ENCODE peak calls at places on chromosomes 7 and 10, in six cellular contexts. E is fibroblast of mammary gland, K is stomach, P is heart right ventricle, Y is left lung, J is MM.1S. A is an unnamed sample.

GRCh38 chr7:128867842-128868623 is 5.4 kb downstream of the ATP6V1F start:
- DNase-seq in P (no peak), K (peak), Y (no peak), J (no peak), E (no peak), A (no peak)

GRCh38 chr7:99742737-99743394 is 7.9 kb upstream of the CYP3A7 start:
- DNase-seq in P (no peak), J (no peak), Y (no peak), K (no peak), E (peak), A (no peak)

GRCh38 chr10:118522791-118523498 is 72.5 kb downstream of the PRLHR start:
- DNase-seq in K (no peak), Y (no peak), J (no peak), E (peak), P (no peak), A (peak)

GRCh38 chr7:45387837-45388236 is 186.3 kb upstream of the ADCY1 start:
- DNase-seq in Y (no peak), K (no peak), P (no peak), J (no peak), E (no peak), A (no peak)

GRCh38 chr10:132385721-132386418 is 11.1 kb upstream of the PWWP2B start:
- DNase-seq in J (no peak), Y (peak), K (no peak), P (no peak), E (no peak), A (no peak)

GRCh38 chr7:108222236-108222892 is 92.2 kb upstream of the LAMB4 start:
- DNase-seq in J (no peak), E (no peak), Y (no peak), K (no peak), P (no peak), A (no peak)

GRCh38 chr7:127413326-127413725 is 20.8 kb upstream of the ZNF800 start:
- DNase-seq in Y (no peak), J (no peak), K (no peak), E (no peak), P (no peak), A (no peak)

GRCh38 chr7:143362126-143362961 is at the start of gene FAM131B:
- DNase-seq in P (no peak), Y (peak), J (no peak), E (no peak), K (no peak), A (no peak)

GRCh38 chr10:88965016-88965415 is 12.4 kb upstream of the ACTA2 start:
- DNase-seq in P (no peak), J (no peak), Y (no peak), K (no peak), E (no peak), A (no peak)

GRCh38 chr10:69577268-69578232 is 4.3 kb upstream of the NEUROG3 start:
- DNase-seq in Y (no peak), P (no peak), K (no peak), E (no peak), J (no peak), A (no peak)

DNA sequence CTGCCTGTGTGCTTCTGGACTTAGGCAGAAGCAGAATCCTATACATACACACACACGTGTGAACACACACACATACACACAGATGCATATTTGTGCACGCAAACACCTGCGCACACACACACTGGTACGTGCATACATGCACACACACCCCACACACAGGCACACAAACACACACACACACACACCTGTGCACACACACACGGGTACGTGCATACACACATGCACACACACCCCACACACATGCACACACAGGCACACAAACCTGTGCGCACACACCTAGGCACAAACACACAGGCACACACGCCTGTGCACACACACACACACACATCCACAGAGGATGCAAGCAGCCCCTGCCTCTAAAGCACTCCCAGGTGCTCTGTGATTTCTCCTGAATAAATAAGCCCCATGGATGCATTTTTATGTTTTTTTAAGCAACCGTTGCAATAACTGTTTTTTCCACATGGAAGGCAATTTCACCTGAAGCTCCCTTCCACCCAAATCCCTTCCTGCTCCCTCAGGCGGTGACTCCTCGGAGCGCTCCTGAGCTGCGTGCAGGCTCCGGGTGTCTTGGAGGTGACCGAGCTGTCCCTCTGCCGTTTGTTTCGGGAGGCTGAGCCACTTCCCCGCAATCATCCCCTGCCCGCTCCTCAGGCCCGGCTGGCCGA is 41.5 kb upstream of the PDGFA start:
- DNase-seq in J (no peak), E (no peak), Y (peak), P (no peak), K (no peak), A (no peak)
- H3K4me3 ChIP-seq in J (no peak), E (no peak), Y (no peak), P (no peak), K (no peak), A (no peak)

DNA sequence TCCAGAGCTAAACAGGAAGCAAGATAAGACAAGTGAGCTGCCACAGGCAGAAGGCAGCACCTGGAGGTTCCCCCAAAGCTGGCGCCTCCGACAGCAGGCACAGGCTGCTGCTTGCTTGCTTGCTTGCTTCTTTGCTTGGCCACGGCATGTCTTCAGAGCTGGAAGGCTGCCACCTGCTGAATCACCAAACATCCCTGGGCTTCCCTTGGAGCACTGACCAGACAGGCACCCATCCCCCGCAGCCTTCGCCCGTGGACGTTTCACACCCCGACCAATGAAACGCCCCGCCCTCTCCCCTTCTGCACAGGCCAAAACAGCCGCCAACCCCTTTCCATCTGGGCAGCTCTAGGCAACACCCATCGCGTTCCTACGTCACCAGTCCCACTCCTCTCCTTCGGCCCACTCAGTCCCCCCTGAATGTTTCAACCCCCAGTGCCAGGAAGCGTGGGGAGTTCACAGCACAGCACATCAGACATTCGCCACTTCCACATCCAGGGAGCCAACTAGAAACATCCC is 1.7 kb downstream of the SGMS1 start:
- DNase-seq in J (peak), E (peak), P (peak), Y (peak), K (peak), A (peak)
- TF ChIP-seq CTCF in J (peak), E (no peak), P (peak), Y (no peak), K (no peak), A (no peak)

GRCh38 chr7:5423272-5423843 is at the start of gene TNRC18:
- DNase-seq in Y (peak), P (peak), E (no peak), K (peak), J (peak), A (no peak)
- H3K4me3 ChIP-seq in Y (peak), P (peak), E (peak), K (peak), J (peak), A (peak)

GRCh38 chr10:92847185-92847864 is 995 bp upstream of the EXOC6 start:
- DNase-seq in E (peak), P (no peak), J (no peak), Y (no peak), K (no peak), A (no peak)

GRCh38 chr10:92848037-92848440 is 281 bp upstream of the EXOC6 start:
- DNase-seq in K (no peak), E (no peak), J (no peak), Y (no peak), P (no peak), A (no peak)

GRCh38 chr10:92846819-92847184 is 1.5 kb upstream of the EXOC6 start:
- DNase-seq in P (no peak), K (no peak), Y (no peak), J (no peak), E (no peak), A (no peak)

GRCh38 chr10:92845926-92846325 is 2.4 kb upstream of the EXOC6 start:
- DNase-seq in J (peak), E (no peak), P (no peak), Y (no peak), K (no peak), A (no peak)

DNA sequence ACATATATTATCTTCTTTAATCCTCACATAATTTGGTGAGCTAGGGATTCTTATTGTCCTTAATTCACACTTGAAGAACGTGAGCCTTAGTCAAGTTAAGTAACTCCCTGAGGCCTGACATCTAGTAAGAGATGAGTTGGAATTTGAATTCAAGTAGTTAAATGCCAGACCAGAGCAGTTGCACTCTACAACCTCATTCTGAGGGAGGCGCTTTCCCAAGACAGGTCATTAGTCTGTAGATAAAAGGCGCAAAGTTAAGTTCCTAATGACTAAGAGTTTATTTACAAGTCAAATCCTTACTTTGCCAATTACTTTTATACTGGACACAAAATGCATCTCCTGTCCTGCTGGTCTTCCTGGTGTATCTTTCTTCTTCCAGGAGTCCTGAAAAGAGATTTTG is 3.6 kb upstream of the EXOC6 start:
- DNase-seq in E (no peak), K (no peak), Y (no peak), P (no peak), J (no peak), A (no peak)
- TF ChIP-seq CTCF in E (no peak), K (no peak), Y (no peak), P (no peak), J (no peak), A (no peak)

DNA sequence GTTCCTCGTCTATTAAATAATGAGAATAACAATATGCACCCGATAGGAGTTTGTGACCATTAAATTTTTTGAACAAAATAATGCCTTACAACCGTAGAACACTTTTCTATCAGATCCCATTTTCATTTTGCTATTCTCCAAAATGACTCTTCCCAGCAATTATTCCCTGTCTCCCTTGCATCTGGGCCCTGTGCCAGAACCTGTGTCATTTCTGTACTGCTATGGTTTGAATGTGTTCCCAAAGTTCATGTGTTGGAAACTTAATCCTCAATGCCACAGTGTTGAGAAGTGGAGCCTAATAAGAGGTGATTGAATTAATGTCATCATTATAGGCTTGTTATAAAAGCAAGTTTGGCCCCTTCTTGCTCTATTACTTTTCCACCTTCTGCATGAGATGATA is 33.2 kb upstream of the SMNDC1 start:
- DNase-seq in Y (no peak), P (no peak), K (no peak), E (peak), J (no peak), A (no peak)
- H3K4me3 ChIP-seq in Y (no peak), P (no peak), K (no peak), E (no peak), J (no peak), A (no peak)

A was measured in astrocyte of the cerebellum.